ENCODE peak calls at places on chromosomes 13 and 19, in six cellular contexts. Y is left lung, F is heart right ventricle, S is heart left ventricle, K is psoas muscle, T is body of pancreas. C is an unnamed sample. For H3K4me1, the result is how much of the 10 kb centered on the place peaks cover.

GRCh38 chr13:45219938-45220375 is 19.1 kb upstream of the KCTD4 start:
- ATAC-seq in Y (peak), F (no peak), S (peak), K (no peak), T (peak), C (no peak)

GRCh38 chr19:52176574-52176973 is 5.2 kb upstream of the ZNF836 start:
- ATAC-seq in Y (no peak), F (no peak), S (no peak), K (no peak), T (no peak), C (no peak)

GRCh38 chr13:45132384-45133064 is 12.2 kb downstream of the GTF2F2 start:
- ATAC-seq in Y (peak), F (no peak), S (no peak), K (no peak), T (no peak), C (no peak)

GRCh38 chr19:50501186-50501567 is 9.8 kb downstream of the JOSD2 start:
- ATAC-seq in Y (peak), F (peak), S (peak), K (peak), T (no peak), C (no peak)

GRCh38 chr13:93848247-93848646 is 621.6 kb downstream of the GPC6 start:
- ATAC-seq in Y (no peak), F (no peak), S (no peak), K (no peak), T (no peak), C (no peak)

GRCh38 chr19:41936416-41936850 is 8.2 kb upstream of the ERFL start:
- ATAC-seq in Y (no peak), F (no peak), S (no peak), K (no peak), T (no peak), C (no peak)

GRCh38 chr13:85709721-85710120 is 89.5 kb downstream of the SLITRK6 start:
- ATAC-seq in Y (no peak), F (no peak), S (no peak), K (no peak), T (no peak), C (no peak)

GRCh38 chr13:101140936-101141335 is 275.4 kb downstream of the NALCN start:
- ATAC-seq in Y (no peak), F (no peak), S (no peak), K (no peak), T (no peak), C (no peak)

GRCh38 chr13:36862002-36862706 is 43.1 kb downstream of the RFXAP start:
- ATAC-seq in Y (no peak), F (peak), S (peak), K (no peak), T (no peak), C (peak)

GRCh38 chr13:23743269-23743668 is 145.9 kb downstream of the MIPEP start:
- ATAC-seq in Y (peak), F (no peak), S (no peak), K (no peak), T (no peak), C (no peak)

GRCh38 chr13:111324736-111325135 is 4.3 kb downstream of the TEX29 start:
- ATAC-seq in Y (no peak), F (no peak), S (no peak), K (no peak), T (no peak), C (no peak)

GRCh38 chr19:38711726-38712153 is 32.5 kb downstream of the CAPN12 start:
- ATAC-seq in Y (peak), F (peak), S (peak), K (peak), T (no peak), C (peak)

GRCh38 chr19:22623841-22624221 is 10.3 kb upstream of the ZNF492 start:
- ATAC-seq in Y (no peak), F (no peak), S (no peak), K (no peak), T (peak), C (no peak)

GRCh38 chr19:55605207-55605636 is 225 bp upstream of the ZNF865 start:
- ATAC-seq in Y (peak), F (peak), S (peak), K (peak), T (peak), C (peak)

GRCh38 chr13:109666656-109667448 is 119.5 kb downstream of the IRS2 start:
- ATAC-seq in Y (peak), F (peak), S (peak), K (peak), T (no peak), C (no peak)

GRCh38 chr19:18849838-18850400 is 18.2 kb downstream of the UPF1 start:
- ATAC-seq in Y (no peak), F (no peak), S (no peak), K (no peak), T (no peak), C (no peak)

GRCh38 chr13:27036236-27036981 is 135.2 kb downstream of the USP12 start:
- ATAC-seq in Y (peak), F (no peak), S (no peak), K (no peak), T (no peak), C (peak)

GRCh38 chr13:75901509-75901908 is 265.4 kb downstream of the LMO7 start:
- ATAC-seq in Y (no peak), F (peak), S (peak), K (peak), T (no peak), C (peak)

GRCh38 chr13:29315847-29316246 is 279.6 kb downstream of the SLC7A1 start:
- ATAC-seq in Y (no peak), F (no peak), S (no peak), K (no peak), T (no peak), C (no peak)

GRCh38 chr13:34371645-34372044 is 553.7 kb downstream of the RFC3 start:
- ATAC-seq in Y (no peak), F (no peak), S (no peak), K (no peak), T (no peak), C (no peak)

GRCh38 chr19:37936166-37936565 is 29.2 kb downstream of the SIPA1L3 start:
- ATAC-seq in Y (peak), F (no peak), S (no peak), K (no peak), T (peak), C (no peak)

GRCh38 chr13:35953537-35954206 is 177.5 kb downstream of the DCLK1 start:
- ATAC-seq in Y (peak), F (peak), S (peak), K (peak), T (peak), C (peak)

GRCh38 chr19:44812142-44812718 is 3.3 kb downstream of the BCAM start:
- ATAC-seq in Y (no peak), F (no peak), S (no peak), K (no peak), T (no peak), C (no peak)

GRCh38 chr13:113137656-113138292 is 15.2 kb downstream of the F10 start:
- ATAC-seq in Y (no peak), F (no peak), S (no peak), K (no peak), T (peak), C (no peak)

GRCh38 chr19:29896790-29897189 is 45.2 kb upstream of the URI1 start:
- ATAC-seq in Y (no peak), F (no peak), S (no peak), K (no peak), T (no peak), C (no peak)

GRCh38 chr13:114032121-114032799 is 58.4 kb upstream of the C13orf46 start:
- ATAC-seq in Y (no peak), F (peak), S (peak), K (no peak), T (peak), C (peak)

GRCh38 chr19:56398809-56399208 is 5.3 kb upstream of the ZNF583 start:
- ATAC-seq in Y (no peak), F (no peak), S (no peak), K (no peak), T (no peak), C (no peak)

GRCh38 chr19:16897572-16898056 is 8.8 kb downstream of the F2RL3 start:
- ATAC-seq in Y (no peak), F (peak), S (peak), K (no peak), T (peak), C (peak)

GRCh38 chr13:39561971-39562370 is 41.0 kb downstream of the LHFPL6 start:
- ATAC-seq in Y (no peak), F (no peak), S (no peak), K (no peak), T (no peak), C (no peak)

GRCh38 chr13:38490657-38491056 is 141.0 kb downstream of the UFM1 start:
- ATAC-seq in Y (no peak), F (no peak), S (no peak), K (no peak), T (no peak), C (no peak)

GRCh38 chr19:15222738-15223648 is 9.3 kb downstream of the EPHX3 start:
- ATAC-seq in Y (peak), F (peak), S (peak), K (peak), T (peak), C (peak)

GRCh38 chr19:18393836-18394235 is 3.6 kb downstream of the LRRC25 start:
- ATAC-seq in Y (peak), F (peak), S (peak), K (no peak), T (no peak), C (no peak)

GRCh38 chr19:31841755-31842154 is 492.5 kb upstream of the TSHZ3 start:
- ATAC-seq in Y (no peak), F (no peak), S (no peak), K (no peak), T (no peak), C (no peak)

GRCh38 chr13:21033224-21033855 is 28.0 kb downstream of the LATS2 start:
- ATAC-seq in Y (peak), F (peak), S (peak), K (peak), T (peak), C (peak)

GRCh38 chr19:2047449-2048103 is 3.5 kb downstream of the MKNK2 start:
- ATAC-seq in Y (no peak), F (no peak), S (no peak), K (peak), T (peak), C (no peak)
- H3K4me1 ChIP-seq in Y (half or more), F (half or more), S (half or more), K (half or more), T (half or more), C (under half)

DNA sequence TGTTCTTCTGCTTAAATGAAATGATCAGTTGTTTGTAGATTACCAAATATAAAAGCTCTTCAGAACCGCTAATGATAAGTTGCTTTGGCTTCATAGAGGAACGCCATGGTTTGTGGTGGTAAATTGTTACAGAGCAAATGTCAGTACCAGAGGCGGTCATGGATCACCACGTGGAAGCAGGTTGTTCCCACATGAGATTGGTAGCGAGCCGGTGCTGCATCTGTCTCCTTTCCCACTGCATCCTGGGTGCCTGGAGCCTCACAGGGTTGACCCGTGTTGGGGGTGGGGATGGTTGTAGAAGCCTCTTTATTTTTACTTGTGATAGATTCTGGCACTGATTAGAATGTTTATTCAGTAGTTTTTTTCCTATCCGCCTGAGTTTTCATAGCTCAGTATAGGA is 14.7 kb downstream of the GARRE1 start:
- ATAC-seq in Y (no peak), F (no peak), S (no peak), K (no peak), T (peak), C (no peak)
- TF ChIP-seq CTCF in Y (no peak), F (no peak), S (no peak), K (no peak), T (no peak), C (no peak)

GRCh38 chr13:25654332-25654731 is 282.6 kb downstream of the ATP8A2 start:
- ATAC-seq in Y (no peak), F (no peak), S (no peak), K (peak), T (no peak), C (no peak)

GRCh38 chr13:25662516-25662915 is 290.7 kb downstream of the ATP8A2 start:
- ATAC-seq in Y (no peak), F (no peak), S (no peak), K (no peak), T (no peak), C (no peak)

GRCh38 chr13:25657062-25657588 is 285.4 kb downstream of the ATP8A2 start:
- ATAC-seq in Y (no peak), F (no peak), S (no peak), K (no peak), T (no peak), C (no peak)

GRCh38 chr13:25660996-25661395 is 289.2 kb downstream of the ATP8A2 start:
- ATAC-seq in Y (no peak), F (no peak), S (no peak), K (no peak), T (no peak), C (no peak)

GRCh38 chr13:25659091-25659502 is 287.3 kb downstream of the ATP8A2 start:
- ATAC-seq in Y (peak), F (no peak), S (no peak), K (no peak), T (no peak), C (no peak)
- H3K27ac ChIP-seq in Y (no peak), F (no peak), S (no peak), K (no peak), T (no peak), C (no peak)

DNA sequence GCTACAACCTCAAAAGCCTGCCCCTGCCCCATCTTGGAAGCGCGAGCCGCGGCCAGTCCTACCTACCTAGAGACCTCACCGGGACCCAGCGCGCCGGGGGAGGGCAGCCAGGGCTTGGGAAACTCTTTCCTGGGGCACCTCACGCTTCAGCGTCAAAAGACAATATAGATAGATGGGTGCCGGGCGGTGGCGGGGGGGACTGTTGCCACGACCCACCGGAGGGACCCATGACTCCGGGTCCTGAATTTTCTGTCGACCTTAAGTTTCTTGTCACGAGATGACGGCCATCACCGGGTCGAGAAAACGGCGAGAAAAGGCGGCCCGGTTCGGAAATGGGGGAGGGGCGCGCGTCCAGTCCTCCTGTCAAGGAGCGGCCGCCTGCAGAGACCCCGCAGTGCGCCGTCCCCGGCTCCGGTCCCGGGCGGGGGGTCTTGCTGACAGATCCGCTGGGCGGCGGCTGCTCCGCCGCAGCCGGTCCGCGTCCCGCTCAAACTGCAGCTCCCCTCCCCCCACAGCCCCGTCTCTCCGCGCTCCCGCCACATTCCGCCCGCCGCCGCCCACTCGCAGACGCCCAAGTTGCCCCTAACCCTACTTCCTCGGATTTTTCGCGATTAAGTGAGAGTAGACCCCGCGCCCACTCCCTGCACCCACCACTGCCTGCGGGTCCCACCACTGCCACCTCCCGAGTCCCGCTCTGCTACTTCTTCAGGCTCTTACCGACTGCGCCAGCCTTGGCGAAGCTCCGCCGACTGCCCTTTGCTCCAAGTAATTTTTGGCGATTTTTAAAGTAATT is 66.1 kb downstream of the KCNRG start:
- ATAC-seq in Y (peak), F (peak), S (peak), K (peak), T (peak), C (peak)
- H3K4me1 ChIP-seq in Y (under half), F (under half), S (under half), K (under half), T (under half), C (under half)

DNA sequence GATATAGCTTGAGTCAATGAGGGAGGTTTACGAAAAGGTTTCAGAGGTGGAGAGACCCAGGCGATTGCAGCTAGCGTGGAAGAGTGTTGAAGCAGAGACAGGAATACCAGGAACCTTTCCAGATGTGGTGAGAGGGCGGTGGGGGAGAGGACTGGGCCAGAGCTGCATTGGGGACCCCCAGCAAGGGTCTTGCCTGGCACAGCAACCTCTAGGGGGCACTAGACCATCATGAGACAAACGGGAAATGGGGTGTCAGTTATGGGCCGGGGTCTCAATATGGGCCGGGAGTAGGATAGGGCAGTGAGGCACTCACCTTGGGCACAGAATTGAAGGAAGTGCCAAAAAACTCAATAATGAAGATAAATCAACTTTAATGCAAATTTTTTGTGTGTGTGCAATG is 2.1 kb upstream of the LRP3 start:
- ATAC-seq in Y (no peak), F (no peak), S (no peak), K (no peak), T (no peak), C (no peak)
- TF ChIP-seq CTCF in Y (no peak), F (no peak), S (no peak), K (no peak), T (no peak), C (no peak)

DNA sequence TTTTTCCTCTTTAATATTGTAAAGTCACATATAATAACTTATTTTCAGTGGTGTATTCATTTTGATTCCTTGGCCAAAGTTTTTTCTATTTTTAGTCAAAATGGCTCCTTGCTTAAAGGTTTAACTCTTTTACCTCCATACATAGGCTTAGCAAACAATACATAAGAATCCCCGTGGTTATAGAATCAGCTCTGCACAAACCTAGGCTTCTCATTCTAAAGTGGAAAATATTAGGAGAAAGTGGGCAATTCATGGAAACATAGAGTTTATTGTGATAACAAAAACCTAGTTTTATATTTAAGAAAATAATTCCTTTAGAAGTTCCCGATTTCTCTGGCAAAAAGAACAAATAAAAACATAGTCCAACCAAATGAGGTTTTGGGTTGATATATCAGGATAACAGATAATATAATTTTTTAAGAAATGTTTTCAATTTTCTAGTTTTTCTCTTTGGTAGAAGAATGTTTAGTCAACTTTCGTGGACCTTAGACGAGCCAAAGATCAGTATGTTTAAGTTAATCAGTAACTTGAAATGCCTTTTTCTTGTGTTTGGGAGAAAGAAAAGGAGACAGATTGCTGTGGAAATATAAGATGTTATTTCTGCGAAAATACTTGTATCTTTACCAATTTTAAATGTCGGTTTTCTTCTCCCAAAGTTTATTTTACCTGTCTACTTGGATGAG is 93.4 kb upstream of the KLF12 start:
- ATAC-seq in Y (no peak), F (no peak), S (no peak), K (no peak), T (no peak), C (no peak)
- H3K27ac ChIP-seq in Y (no peak), F (no peak), S (no peak), K (no peak), T (no peak), C (no peak)

GRCh38 chr13:98915563-98916348 is 62.1 kb downstream of the DOCK9 start:
- ATAC-seq in Y (peak), F (no peak), S (no peak), K (no peak), T (no peak), C (peak)

GRCh38 chr13:98909016-98909415 is 68.8 kb downstream of the DOCK9 start:
- ATAC-seq in Y (no peak), F (no peak), S (peak), K (no peak), T (no peak), C (no peak)

GRCh38 chr13:98912846-98913245 is 65.0 kb downstream of the DOCK9 start:
- ATAC-seq in Y (no peak), F (no peak), S (peak), K (no peak), T (no peak), C (no peak)

GRCh38 chr13:98906746-98907502 is 70.9 kb downstream of the DOCK9 start:
- ATAC-seq in Y (no peak), F (no peak), S (no peak), K (no peak), T (no peak), C (no peak)

GRCh38 chr13:98910501-98910951 is 67.3 kb downstream of the DOCK9 start:
- ATAC-seq in Y (peak), F (peak), S (peak), K (peak), T (peak), C (peak)
- H3K4me1 ChIP-seq in Y (under half), F (under half), S (under half), K (under half), T (under half), C (under half)